ENCODE peak calls at places on chromosomes 12 and 14, in six cellular contexts. G is SK-N-SH; W is naive thymus-derived CD4-positive, alpha-beta T cell; U is right lobe of liver; Q is MM.1S; A is colonic mucosa. C is an unnamed sample.
A peak's percentile ranks its signal among the peaks of the same experiment; 100 is the strongest.

GRCh38 chr14:95157195-95157986 is at the start of gene DICER1:
- DNase-seq in U (peak; percentile 98), W (peak; percentile 92), G (peak; percentile 100), Q (peak; percentile 83), A (peak; percentile 99), C (peak; percentile 95)

GRCh38 chr12:52204931-52205505 is 13.2 kb upstream of the KRT80 start:
- DNase-seq in Q (no peak), W (no peak), A (no peak), G (no peak), U (peak; percentile 24), C (no peak)

GRCh38 chr14:90409209-90409730 is 12.4 kb downstream of the CALM1 start:
- DNase-seq in G (no peak), W (no peak), U (no peak), Q (no peak), A (no peak), C (peak; percentile 52)

GRCh38 chr14:70770490-70770889 is 38.8 kb downstream of the MAP3K9 start:
- DNase-seq in U (no peak), W (no peak), A (no peak), G (no peak), Q (no peak), C (no peak)

GRCh38 chr14:71289536-71289935 is 382.3 kb downstream of the PCNX1 start:
- DNase-seq in Q (peak; percentile 91), U (no peak), W (no peak), G (no peak), A (peak; percentile 63), C (peak; percentile 3)

GRCh38 chr14:98993818-98994217 is 278.2 kb downstream of the BCL11B start:
- DNase-seq in G (no peak), A (no peak), U (no peak), W (no peak), Q (no peak), C (no peak)

GRCh38 chr12:100656806-100657205 is 83.3 kb downstream of the GAS2L3 start:
- DNase-seq in U (no peak), A (no peak), G (no peak), W (no peak), Q (no peak), C (no peak)

GRCh38 chr14:99038401-99038800 is 233.6 kb downstream of the BCL11B start:
- DNase-seq in G (no peak), W (no peak), A (no peak), Q (no peak), U (no peak), C (no peak)

GRCh38 chr12:83985068-83985467 is 927.5 kb downstream of the SLC6A15 start:
- DNase-seq in A (no peak), G (no peak), W (no peak), U (no peak), Q (no peak), C (no peak)

GRCh38 chr12:108611884-108612415 is 14.1 kb upstream of the TMEM119 start:
- DNase-seq in U (no peak), A (no peak), G (peak; percentile 56), Q (no peak), W (peak; percentile 43), C (no peak)

GRCh38 chr12:57896437-57897201 is 44.7 kb upstream of the ATP23 start:
- DNase-seq in U (peak; percentile 80), W (peak; percentile 20), G (peak; percentile 82), A (peak; percentile 83), Q (peak; percentile 31), C (peak; percentile 47)

GRCh38 chr14:68979722-68980552 is 835 bp upstream of the ACTN1 start:
- DNase-seq in A (peak; percentile 60), Q (no peak), U (peak; percentile 74), W (no peak), G (no peak), C (peak; percentile 37)

GRCh38 chr12:72081787-72082186 is 143.1 kb downstream of the TPH2 start:
- DNase-seq in G (no peak), Q (no peak), U (no peak), A (no peak), W (no peak), C (no peak)

GRCh38 chr12:62466018-62466595 is 519 bp upstream of the MON2 start:
- DNase-seq in W (peak; percentile 23), Q (peak; percentile 38), U (peak; percentile 53), G (peak; percentile 70), A (peak; percentile 51), C (peak; percentile 28)

GRCh38 chr12:6767592-6768384 is 1.6 kb downstream of the PTMS start:
- DNase-seq in W (no peak), A (peak; percentile 36), U (peak; percentile 86), Q (no peak), G (peak; percentile 46), C (no peak)

GRCh38 chr14:103121161-103121845 is 2.0 kb upstream of the TNFAIP2 start:
- DNase-seq in G (no peak), Q (no peak), W (no peak), A (peak; percentile 46), U (peak; percentile 83), C (peak; percentile 51)

GRCh38 chr14:96804821-96805374 is 7.7 kb downstream of the VRK1 start:
- DNase-seq in U (no peak), A (no peak), W (no peak), G (no peak), Q (no peak), C (no peak)

GRCh38 chr14:53767566-53767965 is 189.1 kb downstream of the BMP4 start:
- DNase-seq in U (no peak), Q (no peak), W (no peak), A (no peak), G (no peak), C (no peak)

GRCh38 chr12:81757731-81758325 is 1.3 kb downstream of the PPFIA2 start:
- DNase-seq in A (no peak), Q (no peak), G (peak; percentile 3), U (no peak), W (no peak), C (no peak)

GRCh38 chr12:81758421-81759214 is 532 bp downstream of the PPFIA2 start:
- DNase-seq in A (no peak), W (peak; percentile 6), Q (peak; percentile 67), U (no peak), G (peak; percentile 75), C (no peak)

DNA sequence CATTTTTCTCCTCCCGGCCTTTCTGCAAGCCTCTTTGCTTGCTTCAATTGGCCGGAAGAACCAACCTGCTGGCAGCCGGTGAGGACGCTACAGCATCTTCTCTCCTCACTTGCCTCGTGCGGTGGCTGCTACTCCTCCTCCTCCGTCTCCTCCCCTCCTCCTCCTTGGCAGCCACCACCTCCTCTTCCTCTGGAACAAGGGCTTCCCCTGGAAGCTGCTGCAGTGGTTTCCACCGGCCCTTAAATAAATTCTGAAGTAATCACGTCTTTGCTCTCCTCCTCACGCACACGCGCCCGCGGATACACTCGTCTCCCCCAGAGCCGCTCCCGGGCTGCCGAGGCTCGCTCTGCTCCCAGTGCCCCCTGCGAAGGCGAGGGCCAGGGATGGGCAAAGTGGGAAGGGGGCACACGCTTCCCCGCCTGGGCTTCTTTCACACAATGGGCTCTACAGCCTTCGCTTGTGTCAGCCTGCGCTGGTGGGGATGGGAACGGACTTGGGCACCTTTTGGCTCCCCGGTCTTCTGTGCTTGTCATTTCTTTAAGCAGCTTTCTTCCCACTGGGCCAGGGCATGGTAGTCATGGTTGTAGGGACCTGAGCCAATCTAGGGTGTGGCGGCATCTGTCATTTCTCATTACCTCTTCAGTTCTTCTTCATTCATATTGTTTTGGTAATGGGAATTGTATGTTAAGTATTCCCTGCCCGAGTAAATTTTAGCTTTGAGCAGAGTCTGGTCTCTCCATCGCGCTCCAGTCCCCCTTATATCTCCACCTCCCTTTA is at the start of gene PPFIA2:
- DNase-seq in G (peak; percentile 60), A (peak; percentile 18), U (no peak), Q (peak; percentile 52), W (peak; percentile 24), C (no peak)
- H3K4me3 ChIP-seq in G (peak within 1 kb of the TSS; percentile 66), A (peak within 1 kb of the TSS; percentile 32), U (peak within 1 kb of the TSS; percentile 18), Q (peak within 1 kb of the TSS; percentile 71), W (peak within 1 kb of the TSS; percentile 26), C (no peak within 1 kb of the TSS)

GRCh38 chr12:103799504-103800251 is 41.4 kb downstream of the NT5DC3 start:
- DNase-seq in W (no peak), U (no peak), A (peak; percentile 44), G (no peak), Q (peak; percentile 51), C (peak; percentile 68)
- H3K4me1 ChIP-seq in W (no peaks in the 10 kb centered on the region), U (no peaks in the 10 kb centered on the region), A (no peaks in the 10 kb centered on the region), G (peaks cover 16% of the 10 kb centered on the region), Q (peaks cover 16% of the 10 kb centered on the region), C (peaks cover 8% of the 10 kb centered on the region)

GRCh38 chr12:11886339-11886738 is 184.4 kb upstream of the BCL2L14 start:
- DNase-seq in A (no peak), Q (no peak), W (no peak), G (no peak), U (no peak), C (no peak)
- H3K4me3 ChIP-seq in A (no peak overlapping the region), Q (no peak overlapping the region), W (no peak overlapping the region), G (no peak overlapping the region), U (no peak overlapping the region), C (no peak overlapping the region)

GRCh38 chr12:10717410-10717809 is 5.7 kb downstream of the YBX3 start:
- DNase-seq in A (no peak), G (no peak), Q (no peak), U (no peak), W (no peak), C (no peak)
- H3K4me1 ChIP-seq in A (peaks cover 5% of the 10 kb centered on the region), G (no peaks in the 10 kb centered on the region), Q (peaks cover 16% of the 10 kb centered on the region), U (no peaks in the 10 kb centered on the region), W (peaks cover 22% of the 10 kb centered on the region), C (peaks cover 9% of the 10 kb centered on the region)

DNA sequence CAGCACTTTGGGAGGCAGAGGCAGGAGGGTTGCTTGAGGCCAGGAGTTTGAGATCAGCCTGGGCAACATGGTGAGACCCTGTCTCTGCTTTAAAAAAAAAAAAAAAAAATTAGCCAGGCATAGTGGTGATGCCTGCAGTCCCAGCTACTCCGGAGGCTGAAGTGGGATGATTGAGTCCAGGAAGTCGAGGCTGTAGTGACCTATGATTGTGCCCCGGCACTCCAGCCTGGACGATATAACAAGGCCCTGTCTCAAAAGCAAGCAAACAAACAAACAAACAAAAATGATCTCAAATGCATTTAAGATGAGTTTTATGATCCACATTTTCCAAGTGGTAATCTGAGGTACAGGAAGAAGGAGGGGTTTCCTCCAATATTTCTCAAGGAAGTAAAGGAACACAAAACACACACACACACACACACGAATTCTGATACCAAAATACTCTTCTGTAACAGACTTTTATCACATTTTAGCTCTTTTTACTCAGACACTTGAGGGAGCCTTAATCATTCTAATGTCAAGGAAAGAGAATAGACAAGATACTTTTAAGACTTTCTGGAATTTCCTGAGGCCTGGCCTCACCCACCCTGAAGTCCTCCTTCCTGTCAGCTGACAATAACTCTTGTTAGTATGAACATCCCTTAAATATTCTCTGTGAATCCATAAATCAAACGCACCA is 44.4 kb upstream of the CERS5 start:
- DNase-seq in Q (no peak), U (no peak), G (no peak), W (no peak), A (no peak), C (no peak)
- H3K4me3 ChIP-seq in Q (no peak overlapping the region), U (no peak overlapping the region), G (no peak overlapping the region), W (peak overlapping the region; percentile 36), A (no peak overlapping the region), C (no peak overlapping the region)

C was measured in small intestine.